ENCODE peak calls at places on chromosomes 13 and 19, in five cellular contexts. Z is K562, U is GM12878, P is HCT116, D is HepG2. K is an unnamed sample.

GRCh38 chr13:24741016-24741662 is 22.8 kb upstream of the RNF17 start:
- DNase-seq in Z (peak; percentile 49), U (no peak), P (no peak), D (peak; percentile 10), K (no peak)

GRCh38 chr13:43191561-43191960 is 168.2 kb downstream of the DNAJC15 start:
- DNase-seq in P (no peak), D (no peak), Z (no peak), U (no peak), K (no peak)

GRCh38 chr19:54156490-54156889 is 3.0 kb downstream of the LENG1 start:
- DNase-seq in D (no peak), Z (no peak), U (no peak), P (no peak), K (no peak)

GRCh38 chr13:30376426-30377311 is 45.6 kb upstream of the UBE2L5 start:
- DNase-seq in P (no peak), U (peak; percentile 49), Z (no peak), D (no peak), K (no peak)

GRCh38 chr13:69092615-69093322 is 1014.9 kb upstream of the ATXN8OS start:
- DNase-seq in D (no peak), U (no peak), P (no peak), Z (no peak), K (no peak)

GRCh38 chr19:1933245-1933644 is 7.7 kb upstream of the CSNK1G2 start:
- DNase-seq in D (no peak), Z (no peak), U (no peak), P (no peak), K (no peak)

GRCh38 chr13:112743451-112744305 is 53.8 kb downstream of the ATP11A start:
- DNase-seq in U (no peak), Z (no peak), D (no peak), P (no peak), K (no peak)

GRCh38 chr13:102907886-102908515 is 62.2 kb downstream of the ERCC5 start:
- DNase-seq in U (no peak), D (no peak), Z (no peak), P (no peak), K (no peak)

GRCh38 chr19:48085904-48086864 is 24.4 kb downstream of the PLA2G4C start:
- DNase-seq in P (no peak), U (no peak), Z (no peak), D (no peak), K (no peak)

GRCh38 chr13:24228852-24229458 is 68.4 kb downstream of the SPATA13 start:
- DNase-seq in D (peak; percentile 65), Z (peak; percentile 54), P (peak; percentile 57), U (no peak), K (peak; percentile 53)

GRCh38 chr19:8108560-8109445 is 40.6 kb downstream of the FBN3 start:
- DNase-seq in U (no peak), D (no peak), P (no peak), Z (no peak), K (no peak)

GRCh38 chr19:44585371-44586141 is 27.8 kb upstream of the IGSF23 start:
- DNase-seq in Z (no peak), D (no peak), U (no peak), P (no peak), K (no peak)

GRCh38 chr19:44592451-44592890 is 20.9 kb upstream of the IGSF23 start:
- DNase-seq in Z (peak; percentile 50), P (no peak), D (no peak), U (no peak), K (no peak)

GRCh38 chr19:44590245-44591059 is 22.9 kb upstream of the IGSF23 start:
- DNase-seq in Z (peak; percentile 37), U (no peak), D (no peak), P (no peak), K (no peak)

GRCh38 chr19:44588753-44589112 is 24.6 kb upstream of the IGSF23 start:
- DNase-seq in U (no peak), D (no peak), P (peak; percentile 39), Z (no peak), K (no peak)

DNA sequence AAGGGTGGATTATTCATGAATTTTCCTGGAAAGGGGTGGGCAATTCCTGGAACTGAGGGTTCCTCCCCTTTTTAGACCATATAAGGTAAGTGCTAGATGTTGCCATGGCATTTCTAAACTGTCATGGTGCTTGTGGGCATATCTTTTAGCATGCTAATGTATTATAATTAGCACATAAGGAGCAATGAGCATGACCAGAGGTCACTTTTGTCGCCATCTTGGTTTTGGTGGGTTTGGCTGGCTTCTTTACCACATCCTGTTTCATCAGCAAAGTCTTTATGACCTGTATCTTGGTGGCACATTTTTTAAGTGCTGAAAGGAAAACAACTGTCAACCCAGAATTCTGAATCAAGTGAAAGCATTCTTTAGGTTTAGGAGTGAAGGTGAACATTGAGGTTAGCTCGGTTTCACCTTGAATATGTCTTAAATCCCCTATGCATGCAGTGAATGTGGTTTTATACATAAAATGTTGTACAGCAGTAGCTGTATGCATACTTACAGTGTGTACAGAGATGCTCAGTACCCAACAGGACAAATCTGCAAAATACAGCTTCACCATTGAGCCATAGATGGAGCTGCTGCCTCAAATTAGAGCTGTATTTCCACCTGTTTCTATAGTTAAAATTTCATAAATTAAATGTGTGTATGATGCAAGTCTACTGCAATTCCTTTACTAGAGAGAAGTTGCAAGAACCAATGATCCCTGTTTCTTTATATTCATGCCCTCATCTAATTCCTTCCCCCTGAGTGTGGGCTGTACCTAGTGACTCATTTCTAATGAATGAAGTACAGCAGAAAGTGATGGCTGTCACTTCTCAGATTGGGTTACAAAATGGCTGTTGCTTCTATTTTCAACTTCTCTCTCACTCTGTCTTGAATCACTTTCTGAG is 25.3 kb upstream of the IGSF23 start:
- DNase-seq in D (peak; percentile 51), P (peak; percentile 78), Z (peak; percentile 80), U (no peak), K (no peak)
- TF ChIP-seq ZBTB33 in D (no peak), P (no peak), Z (no peak), U (no peak), K (no peak)

GRCh38 chr13:40341086-40341471 is 325.4 kb downstream of the FOXO1 start:
- DNase-seq in Z (no peak), D (no peak), U (no peak), P (no peak), K (no peak)

GRCh38 chr13:40342461-40342860 is 324.0 kb downstream of the FOXO1 start:
- DNase-seq in Z (no peak), D (no peak), P (no peak), U (no peak), K (no peak)

GRCh38 chr13:40342901-40343300 is 323.5 kb downstream of the FOXO1 start:
- DNase-seq in Z (no peak), P (no peak), D (no peak), U (no peak), K (no peak)

GRCh38 chr13:40340368-40341085 is 325.9 kb downstream of the FOXO1 start:
- DNase-seq in D (no peak), Z (no peak), P (no peak), U (no peak), K (no peak)

DNA sequence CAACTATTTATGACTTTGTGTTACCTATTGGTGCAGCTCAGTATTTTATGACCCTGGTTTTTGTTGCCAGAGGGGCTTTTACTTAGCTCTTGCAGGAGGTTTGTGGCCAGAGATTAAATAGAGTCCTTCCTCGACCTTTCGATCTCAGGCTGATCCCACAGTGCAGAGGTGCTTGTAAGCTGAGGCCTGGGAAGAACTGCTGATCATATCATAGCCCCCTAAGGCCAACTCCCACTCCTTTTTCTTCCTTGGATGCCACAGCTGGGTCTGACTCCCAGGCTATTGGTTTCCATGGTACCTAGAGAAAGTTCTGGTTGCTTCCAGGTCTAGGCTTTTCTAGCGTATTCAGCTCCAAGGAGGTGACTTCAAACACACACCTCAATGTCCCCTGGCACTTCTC is 324.9 kb downstream of the FOXO1 start:
- DNase-seq in Z (no peak), P (no peak), D (no peak), U (no peak), K (no peak)
- TF ChIP-seq ZBTB33 in Z (no peak), P (no peak), D (no peak), U (no peak), K (no peak)

DNA sequence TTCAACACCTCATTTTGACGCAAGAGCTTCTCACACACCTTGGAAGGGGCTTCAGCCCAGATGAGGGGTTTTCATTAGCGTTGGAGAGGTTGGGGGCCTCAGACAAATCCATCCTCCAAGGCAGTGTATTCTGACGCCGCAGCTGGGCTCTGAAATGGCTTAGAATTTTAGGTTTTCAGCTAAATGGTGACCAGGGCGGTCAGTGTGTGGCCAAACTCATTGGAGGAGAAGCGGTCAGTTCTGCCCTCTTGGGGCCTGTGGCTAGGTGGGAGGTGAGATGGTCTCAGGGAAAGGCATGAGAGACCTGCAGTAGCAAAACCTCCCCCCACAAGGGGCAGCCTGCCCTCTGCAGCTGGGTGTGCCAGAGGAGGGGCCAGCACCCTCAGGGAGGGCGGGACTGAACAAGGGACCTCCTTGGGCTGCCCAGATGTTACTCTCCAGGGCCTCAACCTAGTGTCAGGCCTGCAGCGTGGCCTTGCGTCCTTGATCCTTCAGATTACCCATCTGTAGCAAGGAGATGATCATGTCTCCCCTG is 155.8 kb downstream of the URI1 start:
- DNase-seq in D (no peak), Z (no peak), U (no peak), P (no peak), K (no peak)
- TF ChIP-seq ZBTB33 in D (no peak), Z (no peak), U (no peak), P (no peak), K (no peak)

GRCh38 chr19:51799311-51799997 is 4.5 kb downstream of the FPR3 start:
- DNase-seq in D (peak; percentile 35), U (no peak), P (no peak), Z (peak; percentile 88), K (peak; percentile 14)
- TF ChIP-seq ZBTB33 in D (no peak), U (no peak), P (no peak), Z (no peak), K (no peak)

DNA sequence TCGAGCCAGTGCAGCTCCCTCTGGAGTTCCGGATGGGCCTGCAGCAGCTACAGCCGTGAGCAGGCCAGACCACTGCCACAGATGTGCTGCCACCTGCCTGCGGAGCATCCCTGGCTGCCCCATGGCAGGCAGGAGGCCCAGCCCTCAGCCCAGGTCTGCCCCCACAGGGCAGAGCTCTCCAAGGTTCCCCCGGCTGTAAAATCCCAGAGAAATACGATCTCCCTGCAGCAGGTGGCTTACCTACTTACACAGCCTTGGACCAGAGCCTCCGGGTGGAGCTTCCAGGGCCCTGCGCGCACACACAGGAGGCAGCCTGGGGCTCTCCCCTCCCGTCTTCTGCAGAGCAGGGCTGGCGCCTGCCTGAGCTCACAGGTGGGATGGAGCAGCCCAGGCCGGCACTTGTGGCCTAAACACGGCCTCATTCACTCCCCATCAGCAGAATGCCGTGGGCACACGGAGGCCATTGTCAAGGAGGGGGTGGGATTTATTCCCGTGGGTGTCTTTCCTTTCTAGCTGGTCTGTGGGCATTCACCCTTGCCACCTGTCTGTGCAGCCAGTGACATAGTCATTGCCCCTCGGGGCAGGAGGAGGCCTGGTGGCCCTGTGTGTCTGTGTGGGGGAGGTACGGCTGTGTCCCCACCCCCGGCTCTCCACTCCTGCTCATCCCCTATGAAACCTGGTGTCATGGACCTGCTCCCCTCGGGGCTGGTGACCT is 118.0 kb downstream of the KDM4B start:
- DNase-seq in Z (no peak), U (no peak), P (no peak), D (no peak), K (peak; percentile 58)
- TF ChIP-seq ZBTB33 in Z (no peak), U (no peak), P (no peak), D (no peak), K (no peak)

GRCh38 chr13:71867101-71867814 is at the start of gene DACH1:
- DNase-seq in D (peak; percentile 7), Z (peak; percentile 56), U (no peak), P (no peak), K (peak; percentile 69)
- TF ChIP-seq ZBTB33 in D (no peak), Z (no peak), U (no peak), P (no peak), K (no peak)